ENCODE peak calls at places on chromosomes 2 and 18, in six cellular contexts. W is substantia nigra; S is effector memory CD4-positive, alpha-beta T cell; H is left ventricle myocardium inferior; Z is right lobe of liver; E is right atrium auricular region. C is an unnamed sample.

GRCh38 chr18:63236417-63236816 is 83.2 kb downstream of the BCL2 start:
- DNase-seq in E (no peak), W (no peak), H (peak), S (no peak), Z (peak), C (no peak)

GRCh38 chr18:75209952-75210261 is 690 bp upstream of the TSHZ1 start:
- DNase-seq in H (no peak), Z (no peak), E (no peak), S (no peak), W (no peak), C (no peak)

GRCh38 chr2:228535396-228535795 is 353.9 kb upstream of the SPHKAP start:
- DNase-seq in S (no peak), Z (no peak), E (no peak), H (no peak), W (no peak), C (no peak)

GRCh38 chr18:48934708-48935432 is 15.9 kb downstream of the SMAD7 start:
- DNase-seq in W (no peak), S (no peak), H (peak), E (no peak), Z (peak), C (peak)

GRCh38 chr2:14524803-14525080 is 107.8 kb upstream of the LRATD1 start:
- DNase-seq in W (no peak), E (no peak), H (no peak), S (no peak), Z (no peak), C (no peak)

GRCh38 chr2:236545814-236546480 is 23.7 kb upstream of the ACKR3 start:
- DNase-seq in S (no peak), H (no peak), Z (no peak), W (no peak), E (no peak), C (no peak)

GRCh38 chr2:148052687-148053086 is 31.8 kb downstream of the MBD5 start:
- DNase-seq in H (no peak), E (no peak), Z (no peak), W (no peak), S (no peak), C (no peak)

GRCh38 chr18:73945130-73945792 is 202.4 kb downstream of the FBXO15 start:
- DNase-seq in Z (no peak), E (no peak), H (no peak), S (no peak), W (no peak), C (no peak)

GRCh38 chr2:95388878-95389255 is 13.6 kb upstream of the FAHD2A start:
- DNase-seq in E (no peak), H (no peak), Z (no peak), S (no peak), W (no peak), C (peak)

GRCh38 chr18:58046087-58046793 is 2.2 kb downstream of the NEDD4L start:
- DNase-seq in S (no peak), Z (no peak), W (no peak), E (no peak), H (no peak), C (no peak)

GRCh38 chr2:129829577-129829976 is 149.9 kb upstream of the RAB6C start:
- DNase-seq in H (no peak), S (no peak), Z (no peak), W (no peak), E (no peak), C (no peak)

GRCh38 chr18:56196495-56197225 is 441.7 kb downstream of the TXNL1 start:
- DNase-seq in Z (no peak), H (no peak), E (no peak), W (no peak), S (no peak), C (no peak)
- H3K27ac ChIP-seq in Z (no peak), H (no peak), E (no peak), W (no peak), S (no peak), C (no peak)

GRCh38 chr2:216202602-216203250 is 93.6 kb downstream of the XRCC5 start:
- DNase-seq in S (no peak), E (no peak), H (no peak), Z (no peak), W (no peak), C (no peak)

GRCh38 chr2:216206041-216206699 is 97.0 kb downstream of the XRCC5 start:
- DNase-seq in S (no peak), H (no peak), Z (no peak), E (no peak), W (no peak), C (no peak)

GRCh38 chr2:216206821-216207220 is 97.7 kb downstream of the XRCC5 start:
- DNase-seq in E (no peak), H (no peak), Z (no peak), W (no peak), S (no peak), C (no peak)

GRCh38 chr2:216201687-216202306 is 92.6 kb downstream of the XRCC5 start:
- DNase-seq in E (no peak), S (no peak), W (no peak), Z (no peak), H (no peak), C (no peak)

GRCh38 chr2:216205486-216205885 is 96.3 kb downstream of the XRCC5 start:
- DNase-seq in W (no peak), H (no peak), S (no peak), E (no peak), Z (no peak), C (no peak)
- H3K27ac ChIP-seq in W (no peak), H (no peak), S (no peak), E (no peak), Z (no peak), C (no peak)

GRCh38 chr2:6914829-6915228 is 2.4 kb upstream of the RNF144A start:
- DNase-seq in W (no peak), Z (no peak), S (no peak), H (no peak), E (no peak), C (no peak)
- H3K27ac ChIP-seq in W (peak), Z (no peak), S (no peak), H (no peak), E (no peak), C (no peak)

DNA sequence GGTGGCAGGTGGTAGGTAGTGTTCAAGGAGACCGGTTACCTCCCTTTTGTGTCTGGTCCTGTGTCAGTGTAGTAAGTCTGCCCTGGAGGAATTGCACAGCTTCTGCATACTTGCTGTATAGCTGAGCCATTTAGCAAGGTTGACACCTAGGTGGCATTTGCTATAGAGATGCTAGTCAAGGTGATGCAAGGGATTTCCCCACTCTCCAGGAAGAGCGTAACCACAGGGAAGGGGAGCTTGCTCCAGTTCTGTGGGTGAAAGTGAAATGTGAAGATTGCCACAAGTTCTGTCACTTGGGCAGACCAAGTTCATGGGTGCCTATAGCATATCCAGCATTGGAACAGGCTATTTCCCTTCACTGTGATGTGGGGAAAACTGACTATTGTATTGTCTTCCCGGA is 28.1 kb downstream of the NAT8 start:
- DNase-seq in E (no peak), Z (no peak), S (no peak), W (no peak), H (no peak), C (no peak)
- H3K27ac ChIP-seq in E (no peak), Z (no peak), S (no peak), W (no peak), H (no peak), C (no peak)

DNA sequence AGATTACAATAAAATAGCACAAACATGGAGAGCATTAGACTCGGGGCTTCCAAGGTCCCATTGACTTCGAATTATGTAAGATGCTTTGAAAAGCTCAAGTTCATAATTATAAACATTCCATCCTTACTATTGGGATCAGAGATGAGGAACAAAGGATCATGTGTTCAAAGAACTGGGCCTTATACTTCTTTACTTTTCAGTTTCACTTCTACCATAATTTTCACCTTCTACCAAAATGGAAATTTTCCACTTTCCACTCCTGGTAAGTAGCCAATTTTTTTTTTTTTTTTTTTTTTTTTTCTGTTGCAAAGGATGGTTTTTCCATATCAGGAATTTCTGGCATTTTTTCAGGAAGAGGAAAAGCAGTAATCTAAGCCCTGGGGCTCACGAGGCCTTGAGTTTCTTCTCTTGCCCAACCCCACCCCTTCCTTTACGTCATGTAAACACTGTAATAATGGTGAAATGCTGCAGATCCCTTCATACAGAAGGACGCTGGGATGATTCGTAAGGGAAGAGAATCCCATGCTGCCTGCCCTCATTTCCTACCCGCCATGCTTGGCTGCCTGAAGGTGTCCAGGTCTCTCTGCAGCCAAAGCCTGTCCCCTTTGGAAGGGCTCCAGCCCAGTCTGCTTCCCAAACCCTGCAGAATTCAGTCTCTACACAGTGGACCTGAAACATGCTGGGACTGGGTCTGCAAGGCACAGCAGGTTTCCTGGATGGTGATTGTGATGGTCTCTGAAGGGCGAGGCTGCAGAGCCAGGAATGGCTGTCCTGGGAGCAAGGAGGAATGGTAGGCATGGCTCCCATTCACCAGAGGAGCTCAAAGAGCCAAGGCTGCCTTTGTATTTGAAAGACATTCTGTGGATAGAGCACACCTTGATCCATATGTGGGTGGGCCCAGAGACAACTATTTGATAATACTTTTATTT is 56.9 kb downstream of the EFR3B start:
- DNase-seq in E (peak), H (no peak), S (no peak), W (no peak), Z (no peak), C (no peak)
- H3K27ac ChIP-seq in E (peak), H (peak), S (no peak), W (peak), Z (peak), C (peak)